ENCODE peak calls at places on chromosomes 1 and 21, in five cellular contexts. One of them, this sample, is unnamed.

GRCh38 chr1:99146129-99146848 is 118.0 kb upstream of the PLPPR4 start:
- DNase-seq in fibroblast of mammary gland: no peak
- DNase-seq in activated B cell treated with CpG ODN at 0.5 μM for 24 hours: no peak
- DNase-seq in left ventricle myocardium inferior: no peak
- DNase-seq in fibroblast of lung: no peak
- DNase-seq in this sample: no peak

GRCh38 chr1:103162360-103162759 is 54.0 kb upstream of the COL11A1 start:
- DNase-seq in fibroblast of mammary gland: no peak
- DNase-seq in activated B cell treated with CpG ODN at 0.5 μM for 24 hours: no peak
- DNase-seq in left ventricle myocardium inferior: no peak
- DNase-seq in fibroblast of lung: no peak
- DNase-seq in this sample: no peak

GRCh38 chr1:41919131-41919530 is 409 bp upstream of the HIVEP3 start:
- DNase-seq in fibroblast of mammary gland: no peak
- DNase-seq in activated B cell treated with CpG ODN at 0.5 μM for 24 hours: no peak
- DNase-seq in left ventricle myocardium inferior: no peak
- DNase-seq in fibroblast of lung: no peak
- DNase-seq in this sample: no peak

GRCh38 chr1:43454270-43455011 is 710 bp upstream of the HYI start:
- DNase-seq in fibroblast of mammary gland: peak
- DNase-seq in activated B cell treated with CpG ODN at 0.5 μM for 24 hours: no peak
- DNase-seq in left ventricle myocardium inferior: peak
- DNase-seq in fibroblast of lung: peak
- DNase-seq in this sample: peak

GRCh38 chr1:22794691-22795090 is 84.1 kb downstream of the EPHB2 start:
- DNase-seq in fibroblast of mammary gland: no peak
- DNase-seq in activated B cell treated with CpG ODN at 0.5 μM for 24 hours: no peak
- DNase-seq in left ventricle myocardium inferior: peak
- DNase-seq in fibroblast of lung: peak
- DNase-seq in this sample: peak

GRCh38 chr1:82464362-82464931 is 663.7 kb downstream of the ADGRL2 start:
- DNase-seq in fibroblast of mammary gland: peak
- DNase-seq in activated B cell treated with CpG ODN at 0.5 μM for 24 hours: no peak
- DNase-seq in left ventricle myocardium inferior: peak
- DNase-seq in fibroblast of lung: peak
- DNase-seq in this sample: no peak

GRCh38 chr1:183543619-183544204 is 46.5 kb downstream of the NCF2 start:
- DNase-seq in fibroblast of mammary gland: peak
- DNase-seq in activated B cell treated with CpG ODN at 0.5 μM for 24 hours: no peak
- DNase-seq in left ventricle myocardium inferior: no peak
- DNase-seq in fibroblast of lung: peak
- DNase-seq in this sample: peak

GRCh38 chr1:109821831-109822745 is 58.4 kb upstream of the EPS8L3 start:
- DNase-seq in fibroblast of mammary gland: peak
- DNase-seq in activated B cell treated with CpG ODN at 0.5 μM for 24 hours: no peak
- DNase-seq in left ventricle myocardium inferior: peak
- DNase-seq in fibroblast of lung: peak
- DNase-seq in this sample: peak

GRCh38 chr1:176745945-176746344 is 283.0 kb downstream of the PAPPA2 start:
- DNase-seq in fibroblast of mammary gland: peak
- DNase-seq in activated B cell treated with CpG ODN at 0.5 μM for 24 hours: no peak
- DNase-seq in left ventricle myocardium inferior: no peak
- DNase-seq in fibroblast of lung: no peak
- DNase-seq in this sample: peak

GRCh38 chr1:25991937-25992688 is 5.8 kb downstream of the PAFAH2 start:
- DNase-seq in fibroblast of mammary gland: peak
- DNase-seq in activated B cell treated with CpG ODN at 0.5 μM for 24 hours: no peak
- DNase-seq in left ventricle myocardium inferior: no peak
- DNase-seq in fibroblast of lung: no peak
- DNase-seq in this sample: peak

GRCh38 chr1:6944434-6944833 is 159.2 kb downstream of the CAMTA1 start:
- DNase-seq in fibroblast of mammary gland: no peak
- DNase-seq in activated B cell treated with CpG ODN at 0.5 μM for 24 hours: no peak
- DNase-seq in left ventricle myocardium inferior: no peak
- DNase-seq in fibroblast of lung: no peak
- DNase-seq in this sample: no peak

GRCh38 chr21:45466330-45467220 is 61.6 kb downstream of the COL18A1 start:
- DNase-seq in fibroblast of mammary gland: no peak
- DNase-seq in activated B cell treated with CpG ODN at 0.5 μM for 24 hours: no peak
- DNase-seq in left ventricle myocardium inferior: peak
- DNase-seq in fibroblast of lung: no peak
- DNase-seq in this sample: no peak

GRCh38 chr1:38340409-38340808 is 293.8 kb upstream of the POU3F1 start:
- DNase-seq in fibroblast of mammary gland: no peak
- DNase-seq in activated B cell treated with CpG ODN at 0.5 μM for 24 hours: no peak
- DNase-seq in left ventricle myocardium inferior: no peak
- DNase-seq in fibroblast of lung: no peak
- DNase-seq in this sample: no peak

GRCh38 chr1:179510038-179510437 is 65.7 kb downstream of the NPHS2 start:
- DNase-seq in fibroblast of mammary gland: no peak
- DNase-seq in activated B cell treated with CpG ODN at 0.5 μM for 24 hours: no peak
- DNase-seq in left ventricle myocardium inferior: no peak
- DNase-seq in fibroblast of lung: no peak
- DNase-seq in this sample: no peak

GRCh38 chr1:33382651-33383415 is 48.1 kb downstream of the PHC2 start:
- DNase-seq in fibroblast of mammary gland: peak
- DNase-seq in activated B cell treated with CpG ODN at 0.5 μM for 24 hours: no peak
- DNase-seq in left ventricle myocardium inferior: no peak
- DNase-seq in fibroblast of lung: no peak
- DNase-seq in this sample: no peak

GRCh38 chr1:115976062-115976899 is at the start of gene SLC22A15:
- DNase-seq in fibroblast of mammary gland: peak
- DNase-seq in activated B cell treated with CpG ODN at 0.5 μM for 24 hours: peak
- DNase-seq in left ventricle myocardium inferior: peak
- DNase-seq in fibroblast of lung: peak
- DNase-seq in this sample: peak

GRCh38 chr1:37999434-38000232 is 5.7 kb downstream of the FHL3 start:
- DNase-seq in fibroblast of mammary gland: peak
- DNase-seq in activated B cell treated with CpG ODN at 0.5 μM for 24 hours: no peak
- DNase-seq in left ventricle myocardium inferior: peak
- DNase-seq in fibroblast of lung: peak
- DNase-seq in this sample: peak

GRCh38 chr1:230826166-230826875 is 42.0 kb downstream of the C1orf198 start:
- DNase-seq in fibroblast of mammary gland: no peak
- DNase-seq in activated B cell treated with CpG ODN at 0.5 μM for 24 hours: no peak
- DNase-seq in left ventricle myocardium inferior: no peak
- DNase-seq in fibroblast of lung: no peak
- DNase-seq in this sample: peak

GRCh38 chr1:9212735-9213134 is 21.8 kb upstream of the H6PD start:
- DNase-seq in fibroblast of mammary gland: no peak
- DNase-seq in activated B cell treated with CpG ODN at 0.5 μM for 24 hours: no peak
- DNase-seq in left ventricle myocardium inferior: no peak
- DNase-seq in fibroblast of lung: no peak
- DNase-seq in this sample: no peak
- TF ChIP-seq CTCF in fibroblast of mammary gland: no peak
- TF ChIP-seq CTCF in activated B cell treated with CpG ODN at 0.5 μM for 24 hours: no peak
- TF ChIP-seq CTCF in left ventricle myocardium inferior: no peak
- TF ChIP-seq CTCF in fibroblast of lung: no peak
- TF ChIP-seq CTCF in this sample: no peak

GRCh38 chr1:67261646-67262045 is 46.0 kb upstream of the IL12RB2 start:
- DNase-seq in fibroblast of mammary gland: no peak
- DNase-seq in activated B cell treated with CpG ODN at 0.5 μM for 24 hours: no peak
- DNase-seq in left ventricle myocardium inferior: no peak
- DNase-seq in fibroblast of lung: no peak
- DNase-seq in this sample: no peak
- TF ChIP-seq CTCF in fibroblast of mammary gland: peak
- TF ChIP-seq CTCF in activated B cell treated with CpG ODN at 0.5 μM for 24 hours: no peak
- TF ChIP-seq CTCF in left ventricle myocardium inferior: no peak
- TF ChIP-seq CTCF in fibroblast of lung: no peak
- TF ChIP-seq CTCF in this sample: peak

DNA sequence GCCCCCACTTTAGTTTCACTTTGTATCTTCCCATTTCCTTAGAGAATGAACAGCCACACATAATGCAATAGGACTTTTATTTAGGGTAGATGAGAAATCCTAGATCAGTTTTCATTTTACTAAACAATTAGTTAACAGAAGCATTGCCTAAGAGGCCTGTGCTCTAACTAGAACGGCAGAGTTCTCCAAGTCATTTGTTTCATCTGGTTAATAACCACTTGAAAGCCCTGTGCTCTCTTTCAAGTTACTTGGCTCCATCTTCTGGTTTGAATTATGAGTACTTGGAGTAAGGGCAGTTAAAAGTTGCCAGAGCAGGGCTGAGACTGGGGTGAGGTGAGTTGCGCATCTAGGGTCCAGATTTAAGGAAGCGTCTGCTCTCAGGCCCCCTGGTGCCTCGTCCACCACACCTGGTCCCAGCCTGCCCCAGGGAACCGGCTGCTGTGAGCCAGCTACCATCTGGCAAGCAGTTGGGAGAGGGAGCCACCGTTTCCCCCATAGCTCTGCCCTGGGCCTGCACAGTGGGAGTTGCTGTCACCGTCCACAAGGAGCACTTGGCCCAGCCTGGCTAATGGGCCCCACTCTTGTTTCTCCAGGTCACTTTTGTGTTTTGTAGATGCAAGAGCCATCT is 18.1 kb upstream of the SLC44A3 start:
- DNase-seq in fibroblast of mammary gland: peak
- DNase-seq in activated B cell treated with CpG ODN at 0.5 μM for 24 hours: no peak
- DNase-seq in left ventricle myocardium inferior: no peak
- DNase-seq in fibroblast of lung: peak
- DNase-seq in this sample: peak
- TF ChIP-seq CTCF in fibroblast of mammary gland: peak
- TF ChIP-seq CTCF in activated B cell treated with CpG ODN at 0.5 μM for 24 hours: no peak
- TF ChIP-seq CTCF in left ventricle myocardium inferior: peak
- TF ChIP-seq CTCF in fibroblast of lung: peak
- TF ChIP-seq CTCF in this sample: peak

GRCh38 chr1:213194383-213194782 is 143.3 kb downstream of the RPS6KC1 start:
- DNase-seq in fibroblast of mammary gland: no peak
- DNase-seq in activated B cell treated with CpG ODN at 0.5 μM for 24 hours: no peak
- DNase-seq in left ventricle myocardium inferior: no peak
- DNase-seq in fibroblast of lung: no peak
- DNase-seq in this sample: no peak
- TF ChIP-seq CTCF in fibroblast of mammary gland: no peak
- TF ChIP-seq CTCF in activated B cell treated with CpG ODN at 0.5 μM for 24 hours: no peak
- TF ChIP-seq CTCF in left ventricle myocardium inferior: no peak
- TF ChIP-seq CTCF in fibroblast of lung: no peak
- TF ChIP-seq CTCF in this sample: no peak

GRCh38 chr1:187264995-187265602 is 436.4 kb downstream of the PLA2G4A start:
- DNase-seq in fibroblast of mammary gland: peak
- DNase-seq in activated B cell treated with CpG ODN at 0.5 μM for 24 hours: no peak
- DNase-seq in left ventricle myocardium inferior: no peak
- DNase-seq in fibroblast of lung: peak
- DNase-seq in this sample: peak
- TF ChIP-seq CTCF in fibroblast of mammary gland: peak
- TF ChIP-seq CTCF in activated B cell treated with CpG ODN at 0.5 μM for 24 hours: no peak
- TF ChIP-seq CTCF in left ventricle myocardium inferior: no peak
- TF ChIP-seq CTCF in fibroblast of lung: no peak
- TF ChIP-seq CTCF in this sample: peak

GRCh38 chr1:220339581-220339980 is 67.3 kb upstream of the RAB3GAP2 start:
- DNase-seq in fibroblast of mammary gland: peak
- DNase-seq in activated B cell treated with CpG ODN at 0.5 μM for 24 hours: no peak
- DNase-seq in left ventricle myocardium inferior: no peak
- DNase-seq in fibroblast of lung: no peak
- DNase-seq in this sample: no peak
- TF ChIP-seq CTCF in fibroblast of mammary gland: peak
- TF ChIP-seq CTCF in activated B cell treated with CpG ODN at 0.5 μM for 24 hours: no peak
- TF ChIP-seq CTCF in left ventricle myocardium inferior: peak
- TF ChIP-seq CTCF in fibroblast of lung: no peak
- TF ChIP-seq CTCF in this sample: no peak

GRCh38 chr1:112702067-112702395 is 4.9 kb downstream of the RHOC start:
- DNase-seq in fibroblast of mammary gland: no peak
- DNase-seq in activated B cell treated with CpG ODN at 0.5 μM for 24 hours: no peak
- DNase-seq in left ventricle myocardium inferior: no peak
- DNase-seq in fibroblast of lung: no peak
- DNase-seq in this sample: no peak
- TF ChIP-seq CTCF in fibroblast of mammary gland: no peak
- TF ChIP-seq CTCF in activated B cell treated with CpG ODN at 0.5 μM for 24 hours: no peak
- TF ChIP-seq CTCF in left ventricle myocardium inferior: no peak
- TF ChIP-seq CTCF in fibroblast of lung: no peak
- TF ChIP-seq CTCF in this sample: no peak

GRCh38 chr1:238257018-238257417 is 366.3 kb upstream of the ZP4 start:
- DNase-seq in fibroblast of mammary gland: no peak
- DNase-seq in activated B cell treated with CpG ODN at 0.5 μM for 24 hours: no peak
- DNase-seq in left ventricle myocardium inferior: no peak
- DNase-seq in fibroblast of lung: no peak
- DNase-seq in this sample: peak

GRCh38 chr1:238254935-238255334 is 364.2 kb upstream of the ZP4 start:
- DNase-seq in fibroblast of mammary gland: no peak
- DNase-seq in activated B cell treated with CpG ODN at 0.5 μM for 24 hours: no peak
- DNase-seq in left ventricle myocardium inferior: no peak
- DNase-seq in fibroblast of lung: no peak
- DNase-seq in this sample: no peak

GRCh38 chr1:238252033-238252802 is 361.5 kb upstream of the ZP4 start:
- DNase-seq in fibroblast of mammary gland: peak
- DNase-seq in activated B cell treated with CpG ODN at 0.5 μM for 24 hours: no peak
- DNase-seq in left ventricle myocardium inferior: peak
- DNase-seq in fibroblast of lung: peak
- DNase-seq in this sample: peak
- TF ChIP-seq CTCF in fibroblast of mammary gland: peak
- TF ChIP-seq CTCF in activated B cell treated with CpG ODN at 0.5 μM for 24 hours: no peak
- TF ChIP-seq CTCF in left ventricle myocardium inferior: peak
- TF ChIP-seq CTCF in fibroblast of lung: no peak
- TF ChIP-seq CTCF in this sample: peak

This sample was measured in AG10803.